ENCODE peak calls at places on chromosomes 11 and 22, in six cellular contexts. One of them, this sample, is unnamed.

GRCh38 chr11:76841923-76842452 is 18.7 kb upstream of the ACER3 start:
- DNase-seq in GM03348: no peak
- DNase-seq in activated T-cell treated with anti-CD3 and anti-CD28 coated beads for 48 hours: no peak
- DNase-seq in activated naive CD8-positive, alpha-beta T cell treated with anti-CD3 and anti-CD28 coated beads, Interleukin-2, amount 50 U/mL, for 24 hours: no peak
- DNase-seq in T-helper 2 cell: no peak
- DNase-seq in GM12892: no peak
- DNase-seq in this sample: no peak

GRCh38 chr22:30506507-30506968 is 1.0 kb upstream of the SEC14L4 start:
- DNase-seq in GM12892: no peak
- DNase-seq in GM03348: no peak
- DNase-seq in activated naive CD8-positive, alpha-beta T cell treated with anti-CD3 and anti-CD28 coated beads, Interleukin-2, amount 50 U/mL, for 24 hours: no peak
- DNase-seq in T-helper 2 cell: no peak
- DNase-seq in activated T-cell treated with anti-CD3 and anti-CD28 coated beads for 48 hours: no peak
- DNase-seq in this sample: no peak

GRCh38 chr11:114036156-114036811 is 23.2 kb upstream of the ZBTB16 start:
- DNase-seq in GM03348: peak
- DNase-seq in GM12892: no peak
- DNase-seq in activated T-cell treated with anti-CD3 and anti-CD28 coated beads for 48 hours: peak
- DNase-seq in T-helper 2 cell: peak
- DNase-seq in activated naive CD8-positive, alpha-beta T cell treated with anti-CD3 and anti-CD28 coated beads, Interleukin-2, amount 50 U/mL, for 24 hours: peak
- DNase-seq in this sample: peak

GRCh38 chr11:6692128-6692527 is 9.0 kb upstream of the MRPL17 start:
- DNase-seq in activated T-cell treated with anti-CD3 and anti-CD28 coated beads for 48 hours: no peak
- DNase-seq in GM03348: no peak
- DNase-seq in GM12892: no peak
- DNase-seq in T-helper 2 cell: no peak
- DNase-seq in activated naive CD8-positive, alpha-beta T cell treated with anti-CD3 and anti-CD28 coated beads, Interleukin-2, amount 50 U/mL, for 24 hours: no peak
- DNase-seq in this sample: no peak

GRCh38 chr11:111573821-111574249 is 28.4 kb upstream of the SIK2 start:
- DNase-seq in activated T-cell treated with anti-CD3 and anti-CD28 coated beads for 48 hours: no peak
- DNase-seq in activated naive CD8-positive, alpha-beta T cell treated with anti-CD3 and anti-CD28 coated beads, Interleukin-2, amount 50 U/mL, for 24 hours: no peak
- DNase-seq in GM03348: no peak
- DNase-seq in T-helper 2 cell: no peak
- DNase-seq in GM12892: no peak
- DNase-seq in this sample: no peak

GRCh38 chr22:45911601-45912271 is 65.2 kb downstream of the WNT7B start:
- DNase-seq in GM03348: no peak
- DNase-seq in activated T-cell treated with anti-CD3 and anti-CD28 coated beads for 48 hours: no peak
- DNase-seq in activated naive CD8-positive, alpha-beta T cell treated with anti-CD3 and anti-CD28 coated beads, Interleukin-2, amount 50 U/mL, for 24 hours: no peak
- DNase-seq in T-helper 2 cell: no peak
- DNase-seq in GM12892: no peak
- DNase-seq in this sample: no peak

GRCh38 chr11:36702330-36703054 is 104.5 kb upstream of the RAG2 start:
- DNase-seq in GM03348: peak
- DNase-seq in T-helper 2 cell: no peak
- DNase-seq in activated T-cell treated with anti-CD3 and anti-CD28 coated beads for 48 hours: no peak
- DNase-seq in activated naive CD8-positive, alpha-beta T cell treated with anti-CD3 and anti-CD28 coated beads, Interleukin-2, amount 50 U/mL, for 24 hours: no peak
- DNase-seq in GM12892: peak
- DNase-seq in this sample: peak

GRCh38 chr11:35116762-35117588 is 22.0 kb upstream of the CD44 start:
- DNase-seq in T-helper 2 cell: no peak
- DNase-seq in GM12892: no peak
- DNase-seq in activated naive CD8-positive, alpha-beta T cell treated with anti-CD3 and anti-CD28 coated beads, Interleukin-2, amount 50 U/mL, for 24 hours: no peak
- DNase-seq in GM03348: no peak
- DNase-seq in activated T-cell treated with anti-CD3 and anti-CD28 coated beads for 48 hours: no peak
- DNase-seq in this sample: no peak

GRCh38 chr11:58316142-58316541 is 42.7 kb downstream of the OR5B17 start:
- DNase-seq in GM12892: no peak
- DNase-seq in T-helper 2 cell: no peak
- DNase-seq in GM03348: peak
- DNase-seq in activated naive CD8-positive, alpha-beta T cell treated with anti-CD3 and anti-CD28 coated beads, Interleukin-2, amount 50 U/mL, for 24 hours: no peak
- DNase-seq in activated T-cell treated with anti-CD3 and anti-CD28 coated beads for 48 hours: no peak
- DNase-seq in this sample: peak

GRCh38 chr11:119691020-119691666 is 37.9 kb downstream of the NECTIN1 start:
- DNase-seq in GM12892: no peak
- DNase-seq in T-helper 2 cell: no peak
- DNase-seq in GM03348: no peak
- DNase-seq in activated naive CD8-positive, alpha-beta T cell treated with anti-CD3 and anti-CD28 coated beads, Interleukin-2, amount 50 U/mL, for 24 hours: peak
- DNase-seq in activated T-cell treated with anti-CD3 and anti-CD28 coated beads for 48 hours: no peak
- DNase-seq in this sample: no peak

GRCh38 chr22:38097557-38098409 is 12.7 kb downstream of the BAIAP2L2 start:
- DNase-seq in GM03348: no peak
- DNase-seq in T-helper 2 cell: no peak
- DNase-seq in activated T-cell treated with anti-CD3 and anti-CD28 coated beads for 48 hours: no peak
- DNase-seq in GM12892: no peak
- DNase-seq in activated naive CD8-positive, alpha-beta T cell treated with anti-CD3 and anti-CD28 coated beads, Interleukin-2, amount 50 U/mL, for 24 hours: no peak
- DNase-seq in this sample: peak

GRCh38 chr11:48047616-48048015 is 67.3 kb downstream of the PTPRJ start:
- DNase-seq in GM03348: no peak
- DNase-seq in activated naive CD8-positive, alpha-beta T cell treated with anti-CD3 and anti-CD28 coated beads, Interleukin-2, amount 50 U/mL, for 24 hours: no peak
- DNase-seq in GM12892: no peak
- DNase-seq in T-helper 2 cell: no peak
- DNase-seq in activated T-cell treated with anti-CD3 and anti-CD28 coated beads for 48 hours: no peak
- DNase-seq in this sample: no peak

GRCh38 chr11:116234989-116235567 is 537.7 kb downstream of the BUD13 start:
- DNase-seq in GM03348: no peak
- DNase-seq in activated naive CD8-positive, alpha-beta T cell treated with anti-CD3 and anti-CD28 coated beads, Interleukin-2, amount 50 U/mL, for 24 hours: no peak
- DNase-seq in GM12892: no peak
- DNase-seq in activated T-cell treated with anti-CD3 and anti-CD28 coated beads for 48 hours: no peak
- DNase-seq in T-helper 2 cell: no peak
- DNase-seq in this sample: no peak

GRCh38 chr22:32202539-32203180 is 2.2 kb downstream of the RFPL2 start:
- DNase-seq in GM12892: no peak
- DNase-seq in activated T-cell treated with anti-CD3 and anti-CD28 coated beads for 48 hours: peak
- DNase-seq in GM03348: peak
- DNase-seq in T-helper 2 cell: no peak
- DNase-seq in activated naive CD8-positive, alpha-beta T cell treated with anti-CD3 and anti-CD28 coated beads, Interleukin-2, amount 50 U/mL, for 24 hours: peak
- DNase-seq in this sample: peak

GRCh38 chr11:11772865-11773515 is 68.8 kb upstream of the USP47 start:
- DNase-seq in GM12892: no peak
- DNase-seq in activated T-cell treated with anti-CD3 and anti-CD28 coated beads for 48 hours: no peak
- DNase-seq in activated naive CD8-positive, alpha-beta T cell treated with anti-CD3 and anti-CD28 coated beads, Interleukin-2, amount 50 U/mL, for 24 hours: no peak
- DNase-seq in T-helper 2 cell: no peak
- DNase-seq in GM03348: no peak
- DNase-seq in this sample: no peak

GRCh38 chr22:48382197-48382596 is 1445.5 kb downstream of the BRD1 start:
- DNase-seq in GM03348: no peak
- DNase-seq in T-helper 2 cell: no peak
- DNase-seq in GM12892: no peak
- DNase-seq in activated T-cell treated with anti-CD3 and anti-CD28 coated beads for 48 hours: no peak
- DNase-seq in activated naive CD8-positive, alpha-beta T cell treated with anti-CD3 and anti-CD28 coated beads, Interleukin-2, amount 50 U/mL, for 24 hours: no peak
- DNase-seq in this sample: no peak

GRCh38 chr11:108853864-108854263 is 189.0 kb downstream of the DDX10 start:
- DNase-seq in activated T-cell treated with anti-CD3 and anti-CD28 coated beads for 48 hours: no peak
- DNase-seq in T-helper 2 cell: no peak
- DNase-seq in GM12892: no peak
- DNase-seq in activated naive CD8-positive, alpha-beta T cell treated with anti-CD3 and anti-CD28 coated beads, Interleukin-2, amount 50 U/mL, for 24 hours: no peak
- DNase-seq in GM03348: peak
- DNase-seq in this sample: peak

GRCh38 chr22:29266564-29267461 is 968 bp downstream of the RHBDD3 start:
- DNase-seq in T-helper 2 cell: no peak
- DNase-seq in activated T-cell treated with anti-CD3 and anti-CD28 coated beads for 48 hours: no peak
- DNase-seq in GM03348: no peak
- DNase-seq in activated naive CD8-positive, alpha-beta T cell treated with anti-CD3 and anti-CD28 coated beads, Interleukin-2, amount 50 U/mL, for 24 hours: peak
- DNase-seq in GM12892: no peak
- DNase-seq in this sample: peak

GRCh38 chr11:86152006-86152862 is 83.3 kb upstream of the PICALM start:
- DNase-seq in activated T-cell treated with anti-CD3 and anti-CD28 coated beads for 48 hours: no peak
- DNase-seq in GM12892: no peak
- DNase-seq in GM03348: peak
- DNase-seq in T-helper 2 cell: no peak
- DNase-seq in activated naive CD8-positive, alpha-beta T cell treated with anti-CD3 and anti-CD28 coated beads, Interleukin-2, amount 50 U/mL, for 24 hours: no peak
- DNase-seq in this sample: no peak

GRCh38 chr22:32338757-32339156 is 18.9 kb upstream of the RFPL3 start:
- DNase-seq in activated naive CD8-positive, alpha-beta T cell treated with anti-CD3 and anti-CD28 coated beads, Interleukin-2, amount 50 U/mL, for 24 hours: no peak
- DNase-seq in activated T-cell treated with anti-CD3 and anti-CD28 coated beads for 48 hours: no peak
- DNase-seq in GM03348: no peak
- DNase-seq in GM12892: no peak
- DNase-seq in T-helper 2 cell: no peak
- DNase-seq in this sample: peak

GRCh38 chr11:88709567-88709966 is 356.2 kb downstream of the GRM5 start:
- DNase-seq in GM03348: no peak
- DNase-seq in T-helper 2 cell: no peak
- DNase-seq in GM12892: no peak
- DNase-seq in activated naive CD8-positive, alpha-beta T cell treated with anti-CD3 and anti-CD28 coated beads, Interleukin-2, amount 50 U/mL, for 24 hours: no peak
- DNase-seq in activated T-cell treated with anti-CD3 and anti-CD28 coated beads for 48 hours: no peak
- DNase-seq in this sample: no peak

This sample was measured in lung microvascular endothelial cell.